ENCODE peak calls at places on chromosome 10, in ten cellular contexts. F is GM23248, U is HCT116, T is MM.1S, W is hepatocyte, J is OCI-LY7, M is GM23338, R is PC-9, H is SK-N-SH, S is Karpas-422. Z is an unnamed sample. For H3K9me2, the result is how much of the 10 kb centered on the place peaks cover.

GRCh38 chr10:84308481-84309304 is 19.7 kb upstream of the CCSER2 start:
- DNase-seq in J (no peak), T (no peak), H (peak), F (peak), W (no peak), M (no peak), S (no peak), R (no peak), U (no peak), Z (peak)

GRCh38 chr10:26367771-26368170 is 70.4 kb upstream of the APBB1IP start:
- DNase-seq in R (no peak), S (peak), T (peak), W (peak), F (peak), H (no peak), J (peak), M (peak), U (no peak), Z (peak)

GRCh38 chr10:73771722-73772279 is 10.0 kb upstream of the CHCHD1 start:
- DNase-seq in H (no peak), R (no peak), W (peak), J (peak), F (peak), M (peak), S (peak), T (peak), U (peak), Z (peak)

GRCh38 chr10:48526846-48527505 is 77.9 kb downstream of the ARHGAP22 start:
- DNase-seq in H (no peak), S (no peak), W (no peak), J (no peak), U (no peak), F (no peak), T (no peak), R (no peak), M (no peak), Z (no peak)

GRCh38 chr10:100481462-100482081 is 18.8 kb downstream of the WNT8B start:
- DNase-seq in H (peak), U (peak), M (peak), F (peak), J (peak), W (peak), R (peak), S (peak), T (peak), Z (peak)

GRCh38 chr10:130495116-130495862 is 359.1 kb downstream of the GLRX3 start:
- DNase-seq in J (no peak), S (no peak), U (no peak), F (no peak), R (no peak), W (no peak), H (no peak), M (no peak), T (no peak), Z (no peak)

GRCh38 chr10:124002391-124003069 is 90.9 kb downstream of the CHST15 start:
- DNase-seq in U (no peak), T (no peak), F (no peak), J (no peak), W (no peak), H (peak), S (no peak), R (no peak), M (no peak), Z (no peak)

GRCh38 chr10:58137813-58138212 is 129.9 kb downstream of the IPMK start:
- DNase-seq in W (no peak), M (no peak), F (no peak), T (no peak), H (peak), S (no peak), J (no peak), R (no peak), U (no peak), Z (no peak)

GRCh38 chr10:21095494-21096055 is 198.5 kb upstream of the NEBL start:
- DNase-seq in T (no peak), F (no peak), S (no peak), H (no peak), U (no peak), R (no peak), M (no peak), J (no peak), W (no peak), Z (no peak)

GRCh38 chr10:75234683-75235374 is 928 bp downstream of the COMTD1 start:
- DNase-seq in T (peak), M (peak), J (peak), F (peak), W (peak), S (no peak), H (peak), R (no peak), U (no peak), Z (peak)

GRCh38 chr10:5910323-5911100 is 20.5 kb downstream of the FBH1 start:
- DNase-seq in R (no peak), J (no peak), S (no peak), U (no peak), H (no peak), W (no peak), T (no peak), F (no peak), M (no peak), Z (no peak)

GRCh38 chr10:69232252-69232651 is 12.1 kb downstream of the HKDC1 start:
- DNase-seq in W (peak), U (peak), M (peak), R (peak), F (peak), H (no peak), S (no peak), T (no peak), J (no peak), Z (peak)

GRCh38 chr10:60444494-60445064 is 54.9 kb upstream of the ANK3 start:
- DNase-seq in S (peak), J (no peak), M (peak), F (peak), W (no peak), R (no peak), U (peak), T (peak), H (no peak), Z (peak)

GRCh38 chr10:62690703-62691102 is 113.8 kb upstream of the ADO start:
- DNase-seq in U (no peak), H (no peak), W (no peak), F (no peak), S (peak), T (no peak), J (peak), R (no peak), M (peak), Z (peak)

GRCh38 chr10:34702093-34702952 is 112.8 kb downstream of the PARD3 start:
- DNase-seq in S (no peak), U (no peak), F (no peak), M (no peak), H (no peak), R (no peak), J (no peak), W (no peak), T (no peak), Z (peak)

GRCh38 chr10:34704526-34705184 is 110.4 kb downstream of the PARD3 start:
- DNase-seq in H (no peak), S (no peak), M (no peak), W (no peak), T (no peak), R (no peak), U (no peak), F (no peak), J (no peak), Z (no peak)

GRCh38 chr10:34705563-34705962 is 109.5 kb downstream of the PARD3 start:
- DNase-seq in R (no peak), U (no peak), F (no peak), W (no peak), S (no peak), M (no peak), T (peak), J (no peak), H (no peak), Z (peak)

GRCh38 chr10:34701194-34701593 is 113.9 kb downstream of the PARD3 start:
- DNase-seq in M (no peak), R (no peak), J (no peak), W (no peak), S (no peak), H (no peak), U (no peak), T (no peak), F (no peak), Z (no peak)

GRCh38 chr10:34702982-34703381 is 112.1 kb downstream of the PARD3 start:
- DNase-seq in F (no peak), U (no peak), H (no peak), J (no peak), R (no peak), W (no peak), T (no peak), S (no peak), M (no peak), Z (no peak)
- H3K27ac ChIP-seq in F (no peak), U (no peak), H (no peak), J (no peak), R (no peak), W (peak), T (no peak), S (no peak), M (no peak), Z (no peak)

GRCh38 chr10:125128397-125129075 is 31.8 kb downstream of the CTBP2 start:
- DNase-seq in H (no peak), M (no peak), U (no peak), S (no peak), W (no peak), R (no peak), J (no peak), F (peak), T (no peak), Z (no peak)

GRCh38 chr10:125130260-125130659 is 30.1 kb downstream of the CTBP2 start:
- DNase-seq in H (no peak), R (no peak), S (no peak), F (no peak), T (no peak), W (no peak), J (no peak), M (no peak), U (no peak), Z (no peak)

GRCh38 chr10:125129076-125129458 is 31.3 kb downstream of the CTBP2 start:
- DNase-seq in F (no peak), W (no peak), U (no peak), S (no peak), T (no peak), M (no peak), H (no peak), R (no peak), J (no peak), Z (no peak)

GRCh38 chr10:125132331-125132730 is 28.0 kb downstream of the CTBP2 start:
- DNase-seq in U (no peak), T (no peak), S (no peak), F (no peak), M (no peak), J (no peak), W (no peak), H (no peak), R (no peak), Z (no peak)

DNA sequence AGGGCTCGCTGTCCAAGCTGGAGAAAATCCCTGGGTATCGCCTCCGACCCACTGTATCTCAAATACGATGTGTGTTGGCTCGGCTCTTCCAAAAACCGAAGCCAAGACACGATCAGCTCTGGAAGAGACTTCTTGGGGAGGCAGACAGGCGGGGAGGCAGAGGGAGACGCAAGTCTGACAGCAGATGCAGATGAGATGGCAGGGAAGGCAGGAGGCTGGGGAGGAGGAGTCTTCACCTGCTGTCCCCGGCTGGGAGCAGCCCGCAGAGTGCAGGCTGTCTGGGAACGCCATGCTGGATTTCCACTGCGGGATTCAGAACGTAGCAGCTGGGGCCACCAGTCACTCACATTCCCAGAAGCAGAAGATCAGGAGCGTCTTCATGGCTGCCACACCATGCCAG is 29.5 kb downstream of the CTBP2 start:
- DNase-seq in S (no peak), W (no peak), R (no peak), U (no peak), T (no peak), H (no peak), J (no peak), F (no peak), M (no peak), Z (no peak)
- H3K9me2 ChIP-seq in S (under half), W (under half), R (under half), U (under half), T (under half), H (under half), J (under half), F (under half), M (under half), Z (under half)

GRCh38 chr10:45575966-45576597 is 96.5 kb downstream of the ZFAND4 start:
- DNase-seq in W (no peak), U (no peak), J (no peak), T (no peak), F (no peak), M (no peak), R (no peak), S (no peak), H (no peak), Z (no peak)
- H3K27ac ChIP-seq in W (peak), U (no peak), J (no peak), T (no peak), F (no peak), M (peak), R (no peak), S (no peak), H (no peak), Z (no peak)

DNA sequence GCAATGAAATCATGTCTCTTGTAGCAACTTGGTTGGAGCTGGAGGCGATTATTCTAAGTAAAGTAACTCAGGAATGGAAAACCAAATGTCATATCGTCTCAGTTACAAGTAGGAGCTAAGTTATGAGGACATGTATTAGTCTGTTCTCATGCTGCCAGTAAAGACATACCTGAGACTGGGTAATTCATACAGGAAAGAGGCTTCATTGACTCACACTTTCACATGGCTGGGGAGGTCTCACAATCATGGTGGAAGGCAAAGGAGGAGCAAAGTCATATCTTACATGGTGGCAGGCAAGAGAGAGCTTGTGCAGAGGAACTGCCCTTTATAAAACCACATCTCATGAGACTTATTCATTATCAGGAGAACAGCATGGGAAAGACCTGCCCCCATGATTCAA is 370.1 kb upstream of the PRKCQ start:
- DNase-seq in F (no peak), W (no peak), T (no peak), U (no peak), S (no peak), H (no peak), M (no peak), J (no peak), R (no peak), Z (no peak)
- H3K9me2 ChIP-seq in F (under half), W (under half), T (under half), U (under half), S (under half), H (under half), M (under half), J (under half), R (under half), Z (under half)

DNA sequence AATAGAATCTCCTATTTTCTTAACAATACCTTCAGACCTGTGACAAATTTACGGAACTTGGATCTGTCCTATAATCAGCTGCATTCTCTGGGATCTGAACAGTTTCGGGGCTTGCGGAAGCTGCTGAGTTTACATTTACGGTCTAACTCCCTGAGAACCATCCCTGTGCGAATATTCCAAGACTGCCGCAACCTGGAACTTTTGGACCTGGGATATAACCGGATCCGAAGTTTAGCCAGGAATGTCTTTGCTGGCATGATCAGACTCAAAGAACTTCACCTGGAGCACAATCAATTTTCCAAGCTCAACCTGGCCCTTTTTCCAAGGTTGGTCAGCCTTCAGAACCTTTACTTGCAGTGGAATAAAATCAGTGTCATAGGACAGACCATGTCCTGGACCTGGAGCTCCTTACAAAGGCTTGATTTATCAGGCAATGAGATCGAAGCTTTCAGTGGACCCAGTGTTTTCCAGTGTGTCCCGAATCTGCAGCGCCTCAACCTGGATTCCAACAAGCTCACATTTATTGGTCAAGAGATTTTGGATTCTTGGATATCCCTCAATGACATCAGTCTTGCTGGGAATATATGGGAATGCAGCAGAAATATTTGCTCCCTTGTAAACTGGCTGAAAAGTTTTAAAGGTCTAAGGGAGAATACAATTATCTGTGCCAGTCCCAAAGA is 1.6 kb downstream of the LRRTM3 start:
- DNase-seq in J (no peak), M (no peak), T (no peak), H (no peak), R (no peak), W (no peak), U (no peak), F (no peak), S (no peak), Z (no peak)
- H3K27ac ChIP-seq in J (no peak), M (no peak), T (no peak), H (no peak), R (no peak), W (no peak), U (no peak), F (no peak), S (no peak), Z (no peak)

DNA sequence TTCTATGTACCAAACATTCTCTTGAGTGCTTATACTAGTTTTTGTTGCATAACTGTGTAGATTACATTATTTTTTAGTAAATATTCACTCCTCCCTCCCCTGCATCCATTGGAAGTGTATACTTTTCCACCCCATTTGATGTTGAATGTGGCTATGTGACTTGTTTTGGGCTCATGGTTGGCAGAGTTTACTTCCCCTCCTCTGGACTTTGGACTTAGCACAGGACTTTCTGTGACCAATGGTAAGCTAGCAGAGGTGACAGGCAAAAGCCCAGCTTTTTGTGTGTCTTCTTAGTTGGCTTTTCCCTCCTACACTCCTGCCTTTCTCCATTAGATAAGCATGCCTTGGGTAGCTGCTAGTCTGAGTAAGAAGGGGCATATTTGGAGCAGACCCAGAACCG is 353.9 kb downstream of the HPSE2 start:
- DNase-seq in M (no peak), W (no peak), J (no peak), R (no peak), U (no peak), H (no peak), F (no peak), T (no peak), S (no peak), Z (no peak)
- H3K9me2 ChIP-seq in M (under half), W (under half), J (under half), R (under half), U (under half), H (under half), F (under half), T (under half), S (under half), Z (under half)

Z was measured in PC-3.